ENCODE peak calls at places on chromosomes 6 and 20, in ten cellular contexts. C, A, L, S, D, T, Z, J, O and R are unnamed samples.
A peak's percentile ranks its signal among the peaks of the same experiment; 100 is the strongest.

GRCh38 chr20:50886184-50886790 is 45.0 kb downstream of the ADNP start:
- DNase-seq in C (no peak), A (no peak), L (peak; percentile 4), S (no peak), D (no peak), T (no peak), Z (no peak), J (no peak), O (no peak), R (no peak)

GRCh38 chr6:157546366-157546765 is 165.4 kb downstream of the ZDHHC14 start:
- DNase-seq in C (no peak), A (no peak), L (no peak), S (no peak), D (no peak), T (no peak), Z (no peak), J (no peak), O (no peak), R (no peak)

GRCh38 chr6:551405-551804 is 105.5 kb downstream of the HUS1B start:
- DNase-seq in C (peak; percentile 21), A (peak; percentile 26), L (no peak), S (no peak), D (no peak), T (no peak), Z (no peak), J (peak; percentile 72), O (no peak), R (peak; percentile 44)

GRCh38 chr20:18363708-18364107 is 75.4 kb downstream of the ZNF133 start:
- DNase-seq in C (no peak), A (no peak), L (no peak), S (no peak), D (no peak), T (no peak), Z (no peak), J (no peak), O (no peak), R (no peak)

GRCh38 chr6:142946181-142946923 is 1.4 kb upstream of the HIVEP2 start:
- DNase-seq in C (peak; percentile 92), A (peak; percentile 99), L (peak; percentile 98), S (peak; percentile 81), D (peak; percentile 91), T (peak; percentile 97), Z (peak; percentile 99), J (peak; percentile 99), O (peak; percentile 98), R (peak; percentile 98)

GRCh38 chr20:47360207-47360488 is 3.6 kb upstream of the ZMYND8 start:
- DNase-seq in C (peak; percentile 96), A (peak; percentile 93), L (peak; percentile 76), S (no peak), D (no peak), T (peak; percentile 32), Z (peak; percentile 29), J (peak; percentile 79), O (peak; percentile 61), R (peak; percentile 84)

GRCh38 chr6:92840246-92840930 is 579.0 kb downstream of the EPHA7 start:
- DNase-seq in C (no peak), A (no peak), L (no peak), S (no peak), D (no peak), T (no peak), Z (no peak), J (no peak), O (no peak), R (no peak)

GRCh38 chr6:46969206-46969605 is 47.5 kb upstream of the ADGRF5 start:
- DNase-seq in C (no peak), A (no peak), L (no peak), S (no peak), D (no peak), T (no peak), Z (no peak), J (no peak), O (no peak), R (no peak)

GRCh38 chr6:84278311-84278710 is 50.9 kb upstream of the CEP162 start:
- DNase-seq in C (no peak), A (peak; percentile 23), L (no peak), S (no peak), D (no peak), T (no peak), Z (no peak), J (peak; percentile 72), O (no peak), R (peak; percentile 28)

GRCh38 chr6:10478187-10479040 is 42.7 kb upstream of the GCNT2 start:
- DNase-seq in C (peak; percentile 54), A (peak; percentile 53), L (no peak), S (no peak), D (peak; percentile 2), T (no peak), Z (no peak), J (peak; percentile 66), O (no peak), R (peak; percentile 46)

GRCh38 chr6:141158740-141159139 is 974.0 kb upstream of the GJE1 start:
- DNase-seq in C (no peak), A (no peak), L (no peak), S (no peak), D (no peak), T (no peak), Z (no peak), J (no peak), O (no peak), R (no peak)

GRCh38 chr20:54645445-54646155 is 170.2 kb downstream of the DOK5 start:
- DNase-seq in C (no peak), A (no peak), L (no peak), S (no peak), D (no peak), T (no peak), Z (no peak), J (no peak), O (no peak), R (no peak)

GRCh38 chr20:11041396-11041795 is 367.6 kb upstream of the JAG1 start:
- DNase-seq in C (no peak), A (peak; percentile 26), L (no peak), S (no peak), D (no peak), T (no peak), Z (no peak), J (peak; percentile 7), O (no peak), R (peak; percentile 0)

GRCh38 chr20:62716198-62716940 is 7.7 kb downstream of the NTSR1 start:
- DNase-seq in C (no peak), A (no peak), L (no peak), S (peak; percentile 37), D (no peak), T (no peak), Z (no peak), J (peak; percentile 49), O (no peak), R (peak; percentile 48)

GRCh38 chr20:33305591-33306057 is 22.6 kb downstream of the BPIFB1 start:
- DNase-seq in C (peak; percentile 35), A (peak; percentile 6), L (no peak), S (no peak), D (no peak), T (no peak), Z (no peak), J (peak; percentile 71), O (no peak), R (peak; percentile 30)

GRCh38 chr20:19252670-19253120 is 40.3 kb downstream of the SLC24A3 start:
- DNase-seq in C (no peak), A (peak; percentile 1), L (peak; percentile 41), S (no peak), D (no peak), T (no peak), Z (no peak), J (peak; percentile 90), O (no peak), R (peak; percentile 83)

GRCh38 chr20:51345601-51346101 is 196.9 kb downstream of the NFATC2 start:
- DNase-seq in C (peak; percentile 60), A (peak; percentile 54), L (peak; percentile 54), S (no peak), D (no peak), T (peak; percentile 54), Z (no peak), J (peak; percentile 96), O (no peak), R (peak; percentile 88)

GRCh38 chr6:166824880-166825250 is 131.5 kb downstream of the RNASET2 start:
- DNase-seq in C (no peak), A (no peak), L (no peak), S (no peak), D (no peak), T (no peak), Z (no peak), J (no peak), O (no peak), R (no peak)

GRCh38 chr6:134482585-134483346 is 164.9 kb upstream of the SGK1 start:
- DNase-seq in C (no peak), A (peak; percentile 30), L (peak; percentile 59), S (no peak), D (no peak), T (no peak), Z (peak; percentile 71), J (peak; percentile 30), O (no peak), R (no peak)

GRCh38 chr6:30912746-30913520 is 1.1 kb upstream of the VARS2 start:
- DNase-seq in C (no peak), A (no peak), L (no peak), S (no peak), D (no peak), T (no peak), Z (no peak), J (no peak), O (no peak), R (no peak)
- H3K4me3 ChIP-seq in C (no peak overlapping the region), A (no peak overlapping the region), L (peak overlapping the region; percentile 63), S (no peak overlapping the region), D (no peak overlapping the region), T (no peak overlapping the region), Z (no peak overlapping the region), J (no peak overlapping the region), O (no peak overlapping the region), R (no peak overlapping the region)

DNA sequence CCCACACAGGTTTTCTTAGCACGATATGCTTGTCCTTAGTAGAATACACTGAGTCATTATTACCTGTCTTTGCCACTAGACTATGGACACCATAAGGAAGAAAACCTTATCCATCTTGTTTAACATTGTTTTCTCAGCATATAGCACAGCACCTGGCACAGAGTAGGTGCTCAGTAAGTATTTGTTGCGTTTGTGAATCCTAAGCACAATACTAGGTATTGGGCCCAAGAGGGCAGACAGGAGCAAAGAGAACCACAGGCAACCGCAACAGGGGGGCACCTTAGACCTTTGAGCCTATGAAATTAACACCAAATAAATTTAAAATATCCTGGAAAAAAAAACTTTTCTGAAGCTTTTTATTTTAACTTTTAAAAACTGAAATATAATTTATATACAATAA is 3.7 kb upstream of the NCOA6 start:
- DNase-seq in C (peak; percentile 10), A (no peak), L (no peak), S (no peak), D (no peak), T (no peak), Z (no peak), J (no peak), O (no peak), R (no peak)
- TF ChIP-seq CTCF in C (no peak), A (peak; percentile 8), L (no peak), S (no peak), D (no peak), T (no peak), Z (no peak), J (peak; percentile 2), O (no peak), R (no peak)

GRCh38 chr6:20191951-20192350 is 20.3 kb downstream of the MBOAT1 start:
- DNase-seq in C (no peak), A (no peak), L (no peak), S (no peak), D (no peak), T (no peak), Z (no peak), J (no peak), O (no peak), R (no peak)
- H3K4me3 ChIP-seq in C (no peak overlapping the region), A (no peak overlapping the region), L (no peak overlapping the region), S (no peak overlapping the region), D (no peak overlapping the region), T (no peak overlapping the region), Z (no peak overlapping the region), J (no peak overlapping the region), O (no peak overlapping the region), R (no peak overlapping the region)

GRCh38 chr20:45322952-45323383 is 14.9 kb upstream of the MATN4 start:
- DNase-seq in C (peak; percentile 63), A (peak; percentile 63), L (peak; percentile 76), S (no peak), D (no peak), T (no peak), Z (peak; percentile 62), J (peak; percentile 66), O (peak; percentile 70), R (peak; percentile 37)
- TF ChIP-seq CTCF in C (peak; percentile 59), A (peak; percentile 2), L (no peak), S (no peak), D (no peak), T (no peak), Z (peak; percentile 45), J (no peak), O (peak; percentile 24), R (no peak)